ENCODE peak calls at places on chromosomes 5 and 9, in four cellular contexts. B is IMR-90, T is left ventricle myocardium inferior, W is tibial artery. X is an unnamed sample. For H3K4me1, the result is how much of the 10 kb centered on the place peaks cover.

GRCh38 chr5:142441638-142442037 is 116.8 kb upstream of the SPRY4 start:
- DNase-seq in W (no peak), B (peak), T (no peak), X (no peak)

GRCh38 chr9:130008577-130008976 is 34.4 kb downstream of the FNBP1 start:
- DNase-seq in T (no peak), W (no peak), B (no peak), X (no peak)

GRCh38 chr5:160020266-160020770 is 11.4 kb downstream of the TTC1 start:
- DNase-seq in T (no peak), W (no peak), B (peak), X (no peak)

GRCh38 chr9:94908583-94909249 is 182.2 kb downstream of the AOPEP start:
- DNase-seq in W (no peak), T (no peak), B (no peak), X (no peak)

GRCh38 chr9:89312154-89312616 is 1.2 kb downstream of the CKS2 start:
- DNase-seq in T (no peak), B (no peak), W (no peak), X (no peak)

GRCh38 chr9:78026416-78026815 is 5.2 kb downstream of the GNAQ start:
- DNase-seq in W (no peak), B (no peak), T (no peak), X (no peak)

GRCh38 chr9:4515958-4516375 is 25.7 kb downstream of the SLC1A1 start:
- DNase-seq in W (no peak), B (peak), T (no peak), X (no peak)

GRCh38 chr5:122352331-122352730 is 40.3 kb downstream of the SNCAIP start:
- DNase-seq in T (no peak), B (peak), W (no peak), X (no peak)

GRCh38 chr5:111227805-111228204 is 3.6 kb downstream of the CAMK4 start:
- DNase-seq in T (no peak), B (peak), W (no peak), X (no peak)

GRCh38 chr9:27247756-27248155 is 49.2 kb downstream of the EQTN start:
- DNase-seq in T (no peak), B (peak), W (peak), X (no peak)

GRCh38 chr5:75324791-75325190 is 12.2 kb upstream of the HMGCR start:
- DNase-seq in W (no peak), T (no peak), B (no peak), X (no peak)

GRCh38 chr5:144035341-144035740 is 135.1 kb downstream of the YIPF5 start:
- DNase-seq in W (no peak), B (no peak), T (no peak), X (no peak)

GRCh38 chr5:159640376-159640775 is 275.9 kb upstream of the ADRA1B start:
- DNase-seq in T (no peak), B (no peak), W (no peak), X (no peak)

GRCh38 chr5:40754381-40755092 is 1.2 kb downstream of the TTC33 start:
- DNase-seq in T (no peak), B (peak), W (no peak), X (no peak)

GRCh38 chr9:129380961-129381401 is 202.9 kb upstream of the IER5L start:
- DNase-seq in W (no peak), T (no peak), B (no peak), X (no peak)

GRCh38 chr5:135426102-135427082 is 20.8 kb downstream of the DCANP1 start:
- DNase-seq in W (no peak), B (peak), T (no peak), X (no peak)

GRCh38 chr5:128498844-128499455 is 39.1 kb downstream of the FBN2 start:
- DNase-seq in B (peak), W (no peak), T (no peak), X (peak)
- TF ChIP-seq CTCF in B (peak), W (no peak), T (peak), X (no peak)

DNA sequence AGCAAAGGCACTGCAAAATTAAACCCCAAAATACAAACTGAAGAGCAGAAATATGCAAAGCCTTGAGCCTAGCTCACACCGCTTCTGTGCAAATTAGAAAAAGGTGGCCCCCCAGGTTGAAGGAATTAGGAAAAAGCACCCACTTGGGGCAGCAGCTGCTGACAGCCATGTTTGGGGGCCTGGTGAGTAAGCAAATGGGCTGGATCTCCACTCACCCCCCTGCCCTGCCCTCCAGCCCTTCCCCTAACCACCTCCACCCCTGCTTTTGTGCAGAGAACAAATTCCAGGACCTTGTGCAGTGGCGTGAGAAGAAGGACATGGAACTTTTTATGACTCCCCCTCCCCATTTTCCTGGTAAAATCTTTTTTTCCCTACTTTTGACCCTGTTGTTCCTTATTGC is 92.0 kb upstream of the DNAH5 start:
- DNase-seq in B (peak), T (no peak), W (no peak), X (no peak)
- H3K4me1 ChIP-seq in B (under half), T (under half), W (under half), X (under half)

DNA sequence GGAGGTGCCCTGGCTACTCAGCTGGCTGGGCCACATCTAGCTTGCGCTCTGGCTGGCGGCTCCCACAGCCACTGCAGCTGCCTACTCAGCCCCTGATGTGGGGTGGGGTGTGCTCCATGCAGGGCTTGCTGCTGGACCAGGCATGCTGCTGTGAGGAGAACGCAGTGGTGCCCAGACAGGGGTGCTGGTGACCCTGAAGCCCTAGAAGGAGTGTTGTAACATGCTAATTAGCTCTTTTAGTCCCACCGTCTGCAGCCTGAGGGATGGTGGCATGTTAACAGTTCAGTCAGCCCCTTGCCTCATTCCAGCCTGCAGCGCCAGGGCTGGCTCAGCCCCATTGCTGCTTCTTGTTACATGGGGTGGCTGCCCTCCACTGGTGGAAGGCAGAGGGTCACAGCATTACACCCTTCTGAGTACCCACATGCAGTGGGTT is 642.3 kb downstream of the DMRTA1 start:
- DNase-seq in W (no peak), T (no peak), B (no peak), X (peak)
- TF ChIP-seq CTCF in W (no peak), T (no peak), B (peak), X (no peak)

GRCh38 chr9:36064448-36065037 is 27.8 kb downstream of the RECK start:
- DNase-seq in B (peak), T (no peak), W (no peak), X (no peak)

GRCh38 chr9:36063804-36064447 is 27.2 kb downstream of the RECK start:
- DNase-seq in T (no peak), W (no peak), B (peak), X (no peak)
- H3K4me1 ChIP-seq in T (under half), W (under half), B (under half), X (under half)

GRCh38 chr5:58496488-58496887 is 5.3 kb downstream of the GAPT start:
- DNase-seq in W (no peak), B (no peak), T (no peak), X (no peak)
- TF ChIP-seq CTCF in W (no peak), B (peak), T (peak), X (no peak)